ENCODE peak calls at places on chromosomes 1 and 21, in eight cellular contexts. S, A, R, W, L, O, P and J are unnamed samples.

GRCh38 chr21:34930971-34931370 is 118.1 kb downstream of the RUNX1 start:
- DNase-seq in S (no peak), A (no peak), R (no peak), W (peak), L (no peak), O (no peak), P (no peak), J (no peak)

GRCh38 chr1:110890474-110891196 is 17.7 kb downstream of the CD53 start:
- DNase-seq in S (no peak), A (no peak), R (no peak), W (no peak), L (no peak), O (no peak), P (no peak), J (peak)

GRCh38 chr1:93615201-93616150 is 66.2 kb downstream of the BCAR3 start:
- DNase-seq in S (peak), A (no peak), R (peak), W (peak), L (no peak), O (no peak), P (no peak), J (no peak)

GRCh38 chr1:89563957-89564604 is 39.5 kb downstream of the LRRC8B start:
- DNase-seq in S (no peak), A (no peak), R (no peak), W (no peak), L (no peak), O (no peak), P (no peak), J (no peak)

GRCh38 chr1:232209357-232209756 is 420.6 kb downstream of the SIPA1L2 start:
- DNase-seq in S (no peak), A (no peak), R (no peak), W (no peak), L (no peak), O (no peak), P (no peak), J (no peak)

GRCh38 chr1:160826546-160826945 is 30.6 kb downstream of the LY9 start:
- DNase-seq in S (no peak), A (no peak), R (no peak), W (peak), L (no peak), O (no peak), P (no peak), J (no peak)

GRCh38 chr1:85321237-85321964 is 45.0 kb upstream of the BCL10 start:
- DNase-seq in S (peak), A (no peak), R (no peak), W (peak), L (no peak), O (no peak), P (no peak), J (peak)

GRCh38 chr1:25641931-25642611 is 25.5 kb downstream of the MAN1C1 start:
- DNase-seq in S (no peak), A (no peak), R (no peak), W (peak), L (no peak), O (peak), P (no peak), J (no peak)

GRCh38 chr1:21811875-21812305 is at the start of gene LDLRAD2:
- DNase-seq in S (no peak), A (no peak), R (no peak), W (no peak), L (no peak), O (no peak), P (no peak), J (no peak)

GRCh38 chr1:221781102-221781744 is 39.3 kb upstream of the DUSP10 start:
- DNase-seq in S (no peak), A (no peak), R (no peak), W (no peak), L (no peak), O (no peak), P (no peak), J (peak)

GRCh38 chr1:5444365-5444890 is 547.8 kb downstream of the NPHP4 start:
- DNase-seq in S (no peak), A (no peak), R (no peak), W (no peak), L (no peak), O (no peak), P (no peak), J (no peak)

GRCh38 chr1:66747500-66747899 is 4.8 kb upstream of the DYNLT5 start:
- DNase-seq in S (no peak), A (no peak), R (no peak), W (peak), L (no peak), O (no peak), P (no peak), J (no peak)

GRCh38 chr1:152959801-152960451 is 10.5 kb upstream of the SPRR4 start:
- DNase-seq in S (no peak), A (no peak), R (no peak), W (no peak), L (no peak), O (no peak), P (no peak), J (no peak)

GRCh38 chr21:24759348-24760118 is 847.7 kb downstream of the MRPL39 start:
- DNase-seq in S (no peak), A (no peak), R (no peak), W (no peak), L (no peak), O (no peak), P (no peak), J (peak)

GRCh38 chr21:43644609-43645008 is 14.7 kb downstream of the HSF2BP start:
- DNase-seq in S (no peak), A (no peak), R (no peak), W (no peak), L (no peak), O (no peak), P (no peak), J (no peak)

GRCh38 chr1:7585216-7585907 is 185.7 kb upstream of the VAMP3 start:
- DNase-seq in S (no peak), A (no peak), R (no peak), W (no peak), L (no peak), O (no peak), P (no peak), J (no peak)

GRCh38 chr1:100332331-100332730 is 20.0 kb upstream of the CDC14A start:
- DNase-seq in S (no peak), A (no peak), R (no peak), W (no peak), L (no peak), O (no peak), P (no peak), J (no peak)

GRCh38 chr1:210883821-210884220 is 250.1 kb downstream of the KCNH1 start:
- DNase-seq in S (no peak), A (no peak), R (no peak), W (peak), L (no peak), O (no peak), P (no peak), J (no peak)

GRCh38 chr1:221961532-221962292 is 219.8 kb upstream of the DUSP10 start:
- DNase-seq in S (peak), A (no peak), R (peak), W (peak), L (peak), O (no peak), P (peak), J (peak)

GRCh38 chr1:221715321-221716169 is 26.3 kb downstream of the DUSP10 start:
- DNase-seq in S (no peak), A (peak), R (peak), W (peak), L (no peak), O (peak), P (no peak), J (peak)

GRCh38 chr1:16164821-16165364 is 9.0 kb upstream of the EPHA2 start:
- DNase-seq in S (no peak), A (no peak), R (no peak), W (no peak), L (no peak), O (no peak), P (no peak), J (no peak)

GRCh38 chr21:15875286-15875685 is 145.5 kb downstream of the USP25 start:
- DNase-seq in S (no peak), A (no peak), R (no peak), W (no peak), L (no peak), O (no peak), P (no peak), J (no peak)

GRCh38 chr1:106526650-106527049 is 529.8 kb upstream of the PRMT6 start:
- DNase-seq in S (no peak), A (no peak), R (no peak), W (peak), L (no peak), O (peak), P (no peak), J (no peak)

GRCh38 chr21:31880816-31881215 is 8.0 kb downstream of the HUNK start:
- DNase-seq in S (no peak), A (no peak), R (no peak), W (no peak), L (no peak), O (no peak), P (no peak), J (no peak)

GRCh38 chr21:29211205-29211604 is 80.8 kb downstream of the MAP3K7CL start:
- DNase-seq in S (no peak), A (no peak), R (no peak), W (no peak), L (no peak), O (no peak), P (no peak), J (no peak)

GRCh38 chr1:178688244-178688643 is 36.8 kb upstream of the RALGPS2 start:
- DNase-seq in S (no peak), A (no peak), R (no peak), W (no peak), L (no peak), O (no peak), P (no peak), J (no peak)

GRCh38 chr1:245298781-245299180 is 144.0 kb downstream of the KIF26B start:
- DNase-seq in S (no peak), A (no peak), R (no peak), W (no peak), L (no peak), O (peak), P (no peak), J (no peak)

GRCh38 chr1:186574951-186575747 is 105.1 kb downstream of the PTGS2 start:
- DNase-seq in S (no peak), A (no peak), R (no peak), W (peak), L (no peak), O (no peak), P (no peak), J (no peak)